ENCODE peak calls at places on chromosomes 3 and 15, in eight cellular contexts. W is globus pallidus, P is aorta, Q is cardiac muscle cell, X is GF-D8, K is NCI-H1105, D is HTR-8/SVneo, R is iPS-NIHi11. S is an unnamed sample.

GRCh38 chr3:55538158-55538557 is 51.1 kb upstream of the WNT5A start:
- DNase-seq in X (no peak), R (peak), W (no peak), Q (no peak), P (no peak), D (no peak), K (no peak), S (no peak)

GRCh38 chr15:38636597-38636996 is 72.0 kb upstream of the RASGRP1 start:
- DNase-seq in P (no peak), R (no peak), Q (no peak), D (no peak), W (no peak), X (no peak), K (no peak), S (no peak)

GRCh38 chr15:34850121-34850520 is 54.8 kb upstream of the ACTC1 start:
- DNase-seq in K (peak), W (no peak), D (no peak), Q (no peak), R (no peak), P (peak), X (no peak), S (peak)

GRCh38 chr3:151792411-151792810 is 21.5 kb upstream of the AADAC start:
- DNase-seq in W (no peak), R (no peak), X (no peak), K (no peak), P (no peak), D (no peak), Q (no peak), S (no peak)

GRCh38 chr3:53131136-53131495 is 881 bp upstream of the RFT1 start:
- DNase-seq in X (no peak), R (no peak), W (no peak), K (no peak), Q (no peak), D (no peak), P (no peak), S (no peak)

GRCh38 chr3:117562000-117562399 is 852.4 kb downstream of the TUSC7 start:
- DNase-seq in Q (peak), X (no peak), P (no peak), W (no peak), D (no peak), R (no peak), K (no peak), S (no peak)

GRCh38 chr3:170469151-170470062 is 50.7 kb downstream of the CLDN11 start:
- DNase-seq in Q (peak), D (no peak), K (peak), P (no peak), X (no peak), R (no peak), W (peak), S (peak)

GRCh38 chr15:64895285-64896065 is 16.2 kb upstream of the ANKDD1A start:
- DNase-seq in W (no peak), R (no peak), X (peak), K (no peak), Q (no peak), P (no peak), D (no peak), S (no peak)

GRCh38 chr3:171695476-171695875 is 114.8 kb downstream of the PLD1 start:
- DNase-seq in W (no peak), R (no peak), Q (no peak), X (no peak), K (no peak), P (no peak), D (no peak), S (no peak)

GRCh38 chr15:96345560-96346389 is 15.3 kb downstream of the NR2F2 start:
- DNase-seq in W (peak), P (peak), K (peak), Q (peak), R (no peak), X (no peak), D (no peak), S (peak)

GRCh38 chr3:58999779-59000170 is 50.0 kb downstream of the CFAP20DC start:
- DNase-seq in Q (no peak), W (no peak), P (no peak), D (no peak), X (no peak), R (no peak), K (no peak), S (no peak)

GRCh38 chr3:49700453-49701128 is 11.2 kb downstream of the RNF123 start:
- DNase-seq in X (no peak), K (no peak), W (no peak), R (peak), Q (no peak), P (no peak), D (no peak), S (no peak)

GRCh38 chr15:67914537-67915373 is 74.9 kb upstream of the RNU6-1 start:
- DNase-seq in R (peak), K (peak), Q (peak), W (peak), X (no peak), D (no peak), P (peak), S (peak)

GRCh38 chr15:36594556-36595090 is 15.2 kb downstream of the CDIN1 start:
- DNase-seq in Q (no peak), D (no peak), X (no peak), P (no peak), R (no peak), W (no peak), K (no peak), S (no peak)

GRCh38 chr15:79952329-79952728 is 18.7 kb downstream of the BCL2A1 start:
- DNase-seq in R (no peak), Q (no peak), K (no peak), D (no peak), W (peak), X (no peak), P (no peak), S (no peak)

GRCh38 chr3:15997274-15997943 is 177.1 kb upstream of the GALNT15 start:
- DNase-seq in P (no peak), W (no peak), D (no peak), Q (no peak), X (no peak), R (no peak), K (no peak), S (no peak)

GRCh38 chr15:93359037-93359779 is 270.2 kb upstream of the RGMA start:
- DNase-seq in K (no peak), W (no peak), P (no peak), R (no peak), Q (no peak), D (no peak), X (no peak), S (no peak)